ENCODE peak calls at places on chromosomes 3 and 15, in ten cellular contexts. U is stimulated activated CD4-positive, alpha-beta T cell treated with anti-CD3 and anti-CD28 coated beads, Interleukin-1b, Interleukin-23, amount 100 ng/mL, for 24 hours; T is psoas muscle; Q is thoracic aorta; O is CD4-positive, CD25-positive, alpha-beta regulatory T cell; W is NCI-H1092 treated with DMSO at 0.1 percent for 48 hours; D is epithelial cell of esophagus; M is RWPE1; V is posterior cingulate gyrus; S is memory B cell. B is an unnamed sample.

GRCh38 chr15:40539030-40539429 is 25.8 kb downstream of the CCDC32 start:
- DNase-seq in U (no peak), T (no peak), Q (no peak), O (no peak), W (no peak), D (no peak), M (no peak), V (no peak), S (no peak), B (no peak)

GRCh38 chr15:67862771-67863441 is 23.1 kb upstream of the RNU6-1 start:
- DNase-seq in U (no peak), T (no peak), Q (no peak), O (no peak), W (no peak), D (no peak), M (no peak), V (no peak), S (no peak), B (no peak)

GRCh38 chr3:128348075-128348474 is 118.6 kb downstream of the DNAJB8 start:
- DNase-seq in U (no peak), T (peak), Q (no peak), O (no peak), W (no peak), D (no peak), M (no peak), V (no peak), S (no peak), B (no peak)

GRCh38 chr15:52556524-52556923 is 12.3 kb downstream of the ARPP19 start:
- DNase-seq in U (no peak), T (no peak), Q (no peak), O (no peak), W (no peak), D (no peak), M (no peak), V (no peak), S (no peak), B (no peak)

GRCh38 chr3:190429681-190430080 is 20.0 kb downstream of the TMEM207 start:
- DNase-seq in U (no peak), T (no peak), Q (no peak), O (no peak), W (no peak), D (peak), M (no peak), V (no peak), S (no peak), B (no peak)

GRCh38 chr3:126465928-126466564 is 9.6 kb downstream of the ZXDC start:
- DNase-seq in U (no peak), T (peak), Q (no peak), O (no peak), W (no peak), D (no peak), M (no peak), V (no peak), S (no peak), B (no peak)

GRCh38 chr3:117485841-117486240 is 776.3 kb downstream of the TUSC7 start:
- DNase-seq in U (no peak), T (no peak), Q (no peak), O (no peak), W (no peak), D (no peak), M (no peak), V (no peak), S (no peak), B (no peak)

GRCh38 chr3:182294256-182294655 is 499.0 kb upstream of the ATP11B start:
- DNase-seq in U (no peak), T (no peak), Q (no peak), O (no peak), W (no peak), D (peak), M (no peak), V (no peak), S (no peak), B (no peak)

GRCh38 chr3:71103430-71103881 is 480.1 kb downstream of the FOXP1 start:
- DNase-seq in U (no peak), T (peak), Q (no peak), O (no peak), W (peak), D (no peak), M (no peak), V (no peak), S (no peak), B (peak)

GRCh38 chr3:125054436-125055164 is 1.2 kb downstream of the HEG1 start:
- DNase-seq in U (no peak), T (no peak), Q (no peak), O (no peak), W (no peak), D (no peak), M (peak), V (no peak), S (no peak), B (no peak)

GRCh38 chr3:133891662-133892389 is 3.9 kb downstream of the RAB6B start:
- DNase-seq in U (no peak), T (no peak), Q (no peak), O (no peak), W (no peak), D (no peak), M (no peak), V (no peak), S (no peak), B (no peak)

GRCh38 chr15:36152961-36153360 is 426.5 kb upstream of the CDIN1 start:
- DNase-seq in U (no peak), T (no peak), Q (no peak), O (no peak), W (no peak), D (no peak), M (no peak), V (no peak), S (no peak), B (no peak)

GRCh38 chr3:45597166-45597565 is 2.6 kb downstream of the LIMD1 start:
- DNase-seq in U (no peak), T (peak), Q (no peak), O (no peak), W (no peak), D (peak), M (no peak), V (no peak), S (no peak), B (no peak)

GRCh38 chr15:98835889-98836288 is 171.7 kb downstream of the PGPEP1L start:
- DNase-seq in U (no peak), T (no peak), Q (no peak), O (no peak), W (no peak), D (no peak), M (no peak), V (no peak), S (no peak), B (no peak)

GRCh38 chr3:160449660-160450598 is at the start of gene TRIM59:
- DNase-seq in U (peak), T (peak), Q (peak), O (peak), W (peak), D (peak), M (peak), V (peak), S (peak), B (peak)

GRCh38 chr15:79310985-79311900 is at the start of gene TMED3:
- DNase-seq in U (peak), T (peak), Q (no peak), O (peak), W (peak), D (peak), M (peak), V (peak), S (peak), B (peak)

GRCh38 chr15:39213385-39213840 is 367.5 kb upstream of the THBS1 start:
- DNase-seq in U (no peak), T (no peak), Q (no peak), O (no peak), W (no peak), D (peak), M (no peak), V (no peak), S (no peak), B (no peak)